ENCODE peak calls at places on chromosome 20, in four cellular contexts. U is NCI-H2081; K is activated CD4-positive, alpha-beta T cell treated with anti-CD3 and anti-CD28 coated beads for 1 hour; P is ACHN. G is an unnamed sample.

GRCh38 chr20:33676121-33676520 is 1.9 kb upstream of the NECAB3 start:
- DNase-seq in U (no peak), K (no peak), P (no peak), G (no peak)

GRCh38 chr20:1964061-1964460 is 29.8 kb downstream of the PDYN start:
- DNase-seq in U (no peak), K (no peak), P (no peak), G (no peak)

GRCh38 chr20:11502051-11502450 is 415.6 kb upstream of the BTBD3 start:
- DNase-seq in P (peak), K (no peak), U (no peak), G (peak)

GRCh38 chr20:3777726-3778629 is 3.3 kb downstream of the SPEF1 start:
- DNase-seq in P (no peak), U (no peak), K (no peak), G (peak)

GRCh38 chr20:50635676-50636600 is 55.4 kb downstream of the RIPOR3 start:
- DNase-seq in K (peak), P (peak), U (peak), G (peak)

GRCh38 chr20:9369557-9369956 is 144.8 kb upstream of the LAMP5 start:
- DNase-seq in P (no peak), K (no peak), U (no peak), G (no peak)

GRCh38 chr20:35821807-35822242 is 50.0 kb downstream of the PHF20 start:
- DNase-seq in P (peak), K (no peak), U (no peak), G (peak)

GRCh38 chr20:56537997-56538396 is 5.0 kb downstream of the FAM209B start:
- DNase-seq in K (no peak), U (no peak), P (no peak), G (no peak)

GRCh38 chr20:45965169-45966002 is 6.6 kb downstream of the ZNF335 start:
- DNase-seq in K (no peak), U (no peak), P (no peak), G (no peak)

GRCh38 chr20:3785240-3786125 is 1.1 kb downstream of the CENPB start:
- DNase-seq in K (no peak), P (no peak), U (no peak), G (no peak)

GRCh38 chr20:63553933-63554290 is at the start of gene FNDC11:
- DNase-seq in P (peak), K (no peak), U (no peak), G (no peak)

GRCh38 chr20:10225439-10226080 is 6.9 kb downstream of the SNAP25 start:
- DNase-seq in U (no peak), K (no peak), P (peak), G (no peak)

GRCh38 chr20:61494763-61495595 is 242.9 kb downstream of the CDH4 start:
- DNase-seq in K (no peak), P (no peak), U (no peak), G (no peak)

GRCh38 chr20:8616792-8617191 is 452.1 kb upstream of the PLCB4 start:
- DNase-seq in U (no peak), P (no peak), K (no peak), G (no peak)

GRCh38 chr20:50425076-50425475 is 85.1 kb upstream of the PTPN1 start:
- DNase-seq in P (peak), K (no peak), U (no peak), G (no peak)

GRCh38 chr20:1876975-1877603 is 18.1 kb upstream of the SIRPA start:
- DNase-seq in P (no peak), K (no peak), U (no peak), G (no peak)

GRCh38 chr20:60957621-60958020 is 294.4 kb upstream of the CDH4 start:
- DNase-seq in U (no peak), K (no peak), P (no peak), G (no peak)

GRCh38 chr20:22403860-22404608 is 180.3 kb downstream of the FOXA2 start:
- DNase-seq in K (no peak), P (no peak), U (peak), G (no peak)

GRCh38 chr20:208937-209566 is 18.0 kb upstream of the DEFB129 start:
- DNase-seq in K (no peak), P (peak), U (peak), G (peak)

GRCh38 chr20:1449370-1449769 is 17.3 kb downstream of the NSFL1C start:
- DNase-seq in U (no peak), P (no peak), K (no peak), G (no peak)

GRCh38 chr20:43563991-43564390 is 5.2 kb downstream of the SGK2 start:
- DNase-seq in K (no peak), U (no peak), P (no peak), G (no peak)

GRCh38 chr20:11740975-11741374 is 176.7 kb upstream of the BTBD3 start:
- DNase-seq in P (no peak), K (no peak), U (no peak), G (no peak)

GRCh38 chr20:48910360-48910781 is 11.1 kb upstream of the ARFGEF2 start:
- DNase-seq in K (no peak), P (no peak), U (no peak), G (no peak)

GRCh38 chr20:10792291-10792690 is 118.5 kb upstream of the JAG1 start:
- DNase-seq in U (no peak), K (no peak), P (no peak), G (no peak)

GRCh38 chr20:11144114-11144513 is 470.3 kb upstream of the JAG1 start:
- DNase-seq in P (no peak), K (no peak), U (no peak), G (no peak)

GRCh38 chr20:5205348-5206210 is 78.8 kb downstream of the CDS2 start:
- DNase-seq in P (peak), U (peak), K (peak), G (peak)

G was measured in kidney glomerular epithelial cell.